ENCODE peak calls at places on chromosomes 1 and 21, in four cellular contexts. I is adipocyte; N is CD8-positive, alpha-beta T cell; Y is lung. C is an unnamed sample.
A peak's percentile ranks its signal among the peaks of the same experiment; 100 is the strongest.

GRCh38 chr21:45407629-45408247 is 2.8 kb downstream of the COL18A1 start:
- DNase-seq in I (no peak), N (no peak), Y (no peak), C (no peak)

GRCh38 chr1:54782588-54782987 is 18.3 kb upstream of the PARS2 start:
- DNase-seq in I (no peak), N (no peak), Y (no peak), C (no peak)

GRCh38 chr1:97340951-97341350 is 579.9 kb downstream of the DPYD start:
- DNase-seq in I (peak; percentile 79), N (no peak), Y (no peak), C (no peak)

GRCh38 chr1:7468248-7468647 is 302.8 kb upstream of the VAMP3 start:
- DNase-seq in I (no peak), N (no peak), Y (no peak), C (no peak)

GRCh38 chr1:1889847-1890505 is 911 bp downstream of the GNB1 start:
- DNase-seq in I (peak; percentile 73), N (peak; percentile 24), Y (peak; percentile 70), C (peak; percentile 48)

GRCh38 chr1:221904319-221904718 is 162.4 kb upstream of the DUSP10 start:
- DNase-seq in I (no peak), N (no peak), Y (no peak), C (no peak)

GRCh38 chr21:31555741-31556191 is 103.7 kb upstream of the SOD1 start:
- DNase-seq in I (no peak), N (no peak), Y (no peak), C (no peak)

GRCh38 chr1:199857103-199857502 is 170.4 kb upstream of the NR5A2 start:
- DNase-seq in I (peak; percentile 54), N (no peak), Y (no peak), C (no peak)

GRCh38 chr1:25692560-25692959 is 76.0 kb downstream of the MAN1C1 start:
- DNase-seq in I (no peak), N (no peak), Y (no peak), C (no peak)

GRCh38 chr21:14923468-14923867 is 141.3 kb downstream of the NRIP1 start:
- DNase-seq in I (peak; percentile 67), N (no peak), Y (no peak), C (no peak)

GRCh38 chr1:203691454-203691853 is 64.8 kb downstream of the ATP2B4 start:
- DNase-seq in I (no peak), N (no peak), Y (no peak), C (no peak)

GRCh38 chr1:42927274-42927841 is 31.3 kb downstream of the SLC2A1 start:
- DNase-seq in I (no peak), N (no peak), Y (no peak), C (no peak)

GRCh38 chr1:204295666-204296065 is 64.1 kb downstream of the PLEKHA6 start:
- DNase-seq in I (peak; percentile 64), N (no peak), Y (no peak), C (no peak)

GRCh38 chr1:155479205-155479604 is 83.4 kb downstream of the ASH1L start:
- DNase-seq in I (peak; percentile 39), N (no peak), Y (no peak), C (no peak)

GRCh38 chr1:17440827-17441168 is 1.3 kb upstream of the RCC2 start:
- DNase-seq in I (no peak), N (no peak), Y (no peak), C (no peak)

GRCh38 chr1:115258302-115258866 is 79.7 kb downstream of the NGF start:
- DNase-seq in I (peak; percentile 42), N (no peak), Y (no peak), C (no peak)

GRCh38 chr1:222995230-222995580 is 147.8 kb downstream of the TLR5 start:
- DNase-seq in I (peak; percentile 56), N (no peak), Y (no peak), C (no peak)

GRCh38 chr1:145918992-145919939 is 749 bp upstream of the PEX11B start:
- DNase-seq in I (peak; percentile 41), N (no peak), Y (peak; percentile 73), C (no peak)

GRCh38 chr1:54225986-54226559 is 26.1 kb downstream of the MRPL37 start:
- DNase-seq in I (no peak), N (no peak), Y (no peak), C (no peak)

C was measured in naive thymus-derived CD4-positive, alpha-beta T cell.